ENCODE peak calls at places on chromosomes 12 and 14, in four cellular contexts. S, V, P and I are unnamed samples.

GRCh38 chr12:14716848-14717444 is 20.5 kb upstream of the GUCY2C start:
- DNase-seq in S (peak), P (peak), V (peak), I (peak)

GRCh38 chr14:106737025-106737424 is 1210.6 kb downstream of the TMEM121 start:
- DNase-seq in S (no peak), P (no peak), V (peak), I (no peak)

GRCh38 chr12:132099739-132100138 is 44.4 kb downstream of the DDX51 start:
- DNase-seq in P (no peak), V (no peak), S (no peak), I (no peak)

GRCh38 chr12:124380793-124381453 is 86.0 kb downstream of the RFLNA start:
- DNase-seq in V (no peak), P (no peak), S (no peak), I (no peak)

GRCh38 chr12:100189241-100190012 is 11.2 kb upstream of the ACTR6 start:
- DNase-seq in V (no peak), P (peak), S (no peak), I (no peak)

GRCh38 chr14:88233915-88234314 is 89.2 kb downstream of the KCNK10 start:
- DNase-seq in P (no peak), V (no peak), S (no peak), I (no peak)

GRCh38 chr14:69484444-69485113 is at the start of gene PLEKHD1:
- DNase-seq in P (peak), S (no peak), V (no peak), I (no peak)

GRCh38 chr14:35932659-35933159 is 106.6 kb downstream of the BRMS1L start:
- DNase-seq in S (no peak), P (no peak), V (peak), I (no peak)

GRCh38 chr12:96710127-96710745 is 196.8 kb upstream of the NEDD1 start:
- DNase-seq in P (no peak), S (no peak), V (no peak), I (no peak)

GRCh38 chr12:41932470-41932991 is 212.1 kb downstream of the GXYLT1 start:
- DNase-seq in V (no peak), P (peak), S (no peak), I (no peak)

GRCh38 chr14:70000601-70001000 is 121.4 kb downstream of the SMOC1 start:
- DNase-seq in S (no peak), P (no peak), V (no peak), I (no peak)

GRCh38 chr12:121888083-121888477 is 510 bp upstream of the PSMD9 start:
- DNase-seq in V (no peak), P (no peak), S (no peak), I (no peak)

GRCh38 chr12:33322519-33322918 is 117.1 kb downstream of the SYT10 start:
- DNase-seq in P (no peak), S (no peak), V (no peak), I (no peak)

GRCh38 chr14:90388437-90388836 is 8.4 kb upstream of the CALM1 start:
- DNase-seq in S (peak), P (no peak), V (no peak), I (no peak)

GRCh38 chr12:54294152-54294913 is 6.5 kb downstream of the NFE2 start:
- DNase-seq in P (peak), S (peak), V (peak), I (no peak)